ENCODE peak calls at places on chromosomes 3 and 15, in ten cellular contexts. One of them, this sample, is unnamed. For H3K4me1, the result is how much of the 10 kb centered on the place peaks cover.

GRCh38 chr3:60301142-60301541 is 950.1 kb downstream of the FHIT start:
- DNase-seq in sigmoid colon: no peak
- DNase-seq in transverse colon: no peak
- DNase-seq in A549: no peak
- DNase-seq in PC-9: no peak
- DNase-seq in mammary epithelial cell: peak
- DNase-seq in body of pancreas: no peak
- DNase-seq in uterus: no peak
- DNase-seq in fibroblast of lung: peak
- DNase-seq in H9: no peak
- DNase-seq in this sample: no peak

GRCh38 chr3:126713229-126713628 is 9.2 kb downstream of the CHCHD6 start:
- DNase-seq in H9: no peak
- DNase-seq in transverse colon: no peak
- DNase-seq in A549: no peak
- DNase-seq in body of pancreas: no peak
- DNase-seq in sigmoid colon: no peak
- DNase-seq in mammary epithelial cell: no peak
- DNase-seq in uterus: no peak
- DNase-seq in fibroblast of lung: no peak
- DNase-seq in PC-9: no peak
- DNase-seq in this sample: no peak

GRCh38 chr3:111072016-111072891 is 638 bp downstream of the NECTIN3 start:
- DNase-seq in A549: peak
- DNase-seq in H9: peak
- DNase-seq in sigmoid colon: peak
- DNase-seq in PC-9: peak
- DNase-seq in fibroblast of lung: peak
- DNase-seq in uterus: peak
- DNase-seq in body of pancreas: peak
- DNase-seq in transverse colon: peak
- DNase-seq in mammary epithelial cell: peak
- DNase-seq in this sample: no peak

GRCh38 chr15:59738676-59739075 is 49.6 kb upstream of the BNIP2 start:
- DNase-seq in H9: no peak
- DNase-seq in A549: no peak
- DNase-seq in PC-9: no peak
- DNase-seq in sigmoid colon: no peak
- DNase-seq in mammary epithelial cell: no peak
- DNase-seq in transverse colon: no peak
- DNase-seq in body of pancreas: no peak
- DNase-seq in uterus: no peak
- DNase-seq in fibroblast of lung: no peak
- DNase-seq in this sample: no peak

GRCh38 chr15:62486041-62486440 is 321.0 kb upstream of the C2CD4B start:
- DNase-seq in uterus: no peak
- DNase-seq in transverse colon: no peak
- DNase-seq in body of pancreas: no peak
- DNase-seq in sigmoid colon: no peak
- DNase-seq in fibroblast of lung: no peak
- DNase-seq in mammary epithelial cell: no peak
- DNase-seq in PC-9: no peak
- DNase-seq in A549: no peak
- DNase-seq in H9: no peak
- DNase-seq in this sample: no peak

GRCh38 chr15:43225201-43225949 is 4.6 kb upstream of the EPB42 start:
- DNase-seq in sigmoid colon: no peak
- DNase-seq in mammary epithelial cell: peak
- DNase-seq in fibroblast of lung: peak
- DNase-seq in A549: peak
- DNase-seq in uterus: peak
- DNase-seq in body of pancreas: peak
- DNase-seq in transverse colon: peak
- DNase-seq in PC-9: peak
- DNase-seq in H9: peak
- DNase-seq in this sample: peak

GRCh38 chr3:10889206-10889960 is 73.4 kb downstream of the SLC6A11 start:
- DNase-seq in PC-9: no peak
- DNase-seq in body of pancreas: no peak
- DNase-seq in sigmoid colon: no peak
- DNase-seq in fibroblast of lung: no peak
- DNase-seq in uterus: no peak
- DNase-seq in H9: no peak
- DNase-seq in A549: no peak
- DNase-seq in mammary epithelial cell: peak
- DNase-seq in transverse colon: no peak
- DNase-seq in this sample: no peak

GRCh38 chr3:135261214-135261775 is 466.2 kb downstream of the EPHB1 start:
- DNase-seq in transverse colon: no peak
- DNase-seq in body of pancreas: no peak
- DNase-seq in A549: no peak
- DNase-seq in H9: no peak
- DNase-seq in fibroblast of lung: no peak
- DNase-seq in PC-9: no peak
- DNase-seq in mammary epithelial cell: no peak
- DNase-seq in uterus: no peak
- DNase-seq in sigmoid colon: no peak
- DNase-seq in this sample: no peak

GRCh38 chr3:138974467-138974866 is 27.4 kb downstream of the FOXL2NB start:
- DNase-seq in sigmoid colon: no peak
- DNase-seq in transverse colon: no peak
- DNase-seq in fibroblast of lung: no peak
- DNase-seq in body of pancreas: no peak
- DNase-seq in mammary epithelial cell: peak
- DNase-seq in H9: no peak
- DNase-seq in uterus: no peak
- DNase-seq in A549: no peak
- DNase-seq in PC-9: no peak
- DNase-seq in this sample: no peak

GRCh38 chr3:129618186-129618820 is 11.8 kb upstream of the PLXND1 start:
- DNase-seq in H9: no peak
- DNase-seq in A549: no peak
- DNase-seq in sigmoid colon: peak
- DNase-seq in fibroblast of lung: no peak
- DNase-seq in body of pancreas: no peak
- DNase-seq in mammary epithelial cell: no peak
- DNase-seq in uterus: no peak
- DNase-seq in transverse colon: no peak
- DNase-seq in PC-9: no peak
- DNase-seq in this sample: no peak

GRCh38 chr3:103785537-103785936 is 1350.7 kb downstream of the ZPLD1 start:
- DNase-seq in transverse colon: no peak
- DNase-seq in body of pancreas: no peak
- DNase-seq in fibroblast of lung: no peak
- DNase-seq in mammary epithelial cell: no peak
- DNase-seq in sigmoid colon: no peak
- DNase-seq in uterus: no peak
- DNase-seq in PC-9: no peak
- DNase-seq in H9: no peak
- DNase-seq in A549: no peak
- DNase-seq in this sample: no peak

GRCh38 chr3:128330301-128330845 is 136.3 kb downstream of the DNAJB8 start:
- DNase-seq in PC-9: no peak
- DNase-seq in sigmoid colon: peak
- DNase-seq in transverse colon: no peak
- DNase-seq in body of pancreas: no peak
- DNase-seq in mammary epithelial cell: no peak
- DNase-seq in fibroblast of lung: no peak
- DNase-seq in H9: no peak
- DNase-seq in A549: no peak
- DNase-seq in uterus: no peak
- DNase-seq in this sample: no peak

GRCh38 chr3:55061619-55062018 is 133.8 kb upstream of the LRTM1 start:
- DNase-seq in PC-9: no peak
- DNase-seq in uterus: no peak
- DNase-seq in transverse colon: no peak
- DNase-seq in fibroblast of lung: no peak
- DNase-seq in A549: no peak
- DNase-seq in H9: no peak
- DNase-seq in body of pancreas: no peak
- DNase-seq in sigmoid colon: no peak
- DNase-seq in mammary epithelial cell: peak
- DNase-seq in this sample: no peak

GRCh38 chr15:68515371-68516095 is 63.3 kb upstream of the CORO2B start:
- DNase-seq in H9: no peak
- DNase-seq in mammary epithelial cell: no peak
- DNase-seq in PC-9: no peak
- DNase-seq in sigmoid colon: no peak
- DNase-seq in A549: no peak
- DNase-seq in transverse colon: no peak
- DNase-seq in fibroblast of lung: peak
- DNase-seq in uterus: no peak
- DNase-seq in body of pancreas: no peak
- DNase-seq in this sample: no peak

GRCh38 chr3:150409125-150409526 is 1.0 kb downstream of the TSC22D2 start:
- DNase-seq in mammary epithelial cell: no peak
- DNase-seq in body of pancreas: no peak
- DNase-seq in sigmoid colon: no peak
- DNase-seq in uterus: no peak
- DNase-seq in transverse colon: no peak
- DNase-seq in A549: no peak
- DNase-seq in PC-9: no peak
- DNase-seq in fibroblast of lung: no peak
- DNase-seq in H9: no peak
- DNase-seq in this sample: no peak
- H3K4me1 ChIP-seq in mammary epithelial cell: under half
- H3K4me1 ChIP-seq in body of pancreas: under half
- H3K4me1 ChIP-seq in sigmoid colon: under half
- H3K4me1 ChIP-seq in uterus: under half
- H3K4me1 ChIP-seq in transverse colon: under half
- H3K4me1 ChIP-seq in A549: under half
- H3K4me1 ChIP-seq in PC-9: under half
- H3K4me1 ChIP-seq in fibroblast of lung: under half
- H3K4me1 ChIP-seq in H9: under half
- H3K4me1 ChIP-seq in this sample: under half

DNA sequence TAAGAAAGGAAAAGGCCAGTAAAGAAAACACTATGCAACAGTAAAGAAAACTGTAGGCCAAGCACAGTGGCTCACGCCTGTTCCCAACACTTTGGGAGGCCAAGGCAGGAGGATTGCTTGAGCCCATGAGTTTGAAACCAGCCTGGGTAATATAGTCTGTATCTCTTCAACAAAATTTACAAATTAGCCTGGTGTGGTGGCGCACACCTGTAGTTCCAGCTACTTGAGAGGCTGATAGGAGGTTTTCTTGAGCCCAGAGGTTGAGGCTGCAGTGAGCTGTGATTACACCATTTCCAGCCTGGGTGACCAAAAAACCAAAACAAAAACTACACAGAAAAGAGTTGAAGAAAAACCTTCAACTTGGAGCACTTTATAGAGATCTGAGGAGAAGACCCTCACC is 31.8 kb downstream of the DAG1 start:
- DNase-seq in sigmoid colon: no peak
- DNase-seq in mammary epithelial cell: no peak
- DNase-seq in body of pancreas: no peak
- DNase-seq in transverse colon: no peak
- DNase-seq in PC-9: no peak
- DNase-seq in H9: no peak
- DNase-seq in A549: no peak
- DNase-seq in uterus: no peak
- DNase-seq in fibroblast of lung: no peak
- DNase-seq in this sample: no peak
- H3K27ac ChIP-seq in sigmoid colon: peak
- H3K27ac ChIP-seq in mammary epithelial cell: peak
- H3K27ac ChIP-seq in body of pancreas: no peak
- H3K27ac ChIP-seq in transverse colon: peak
- H3K27ac ChIP-seq in PC-9: no peak
- H3K27ac ChIP-seq in H9: no peak
- H3K27ac ChIP-seq in A549: peak
- H3K27ac ChIP-seq in uterus: peak
- H3K27ac ChIP-seq in fibroblast of lung: peak
- H3K27ac ChIP-seq in this sample: no peak

GRCh38 chr3:51681453-51681852 is 10.4 kb downstream of the TEX264 start:
- DNase-seq in mammary epithelial cell: peak
- DNase-seq in A549: no peak
- DNase-seq in sigmoid colon: no peak
- DNase-seq in H9: no peak
- DNase-seq in fibroblast of lung: no peak
- DNase-seq in uterus: no peak
- DNase-seq in PC-9: peak
- DNase-seq in transverse colon: peak
- DNase-seq in body of pancreas: no peak
- DNase-seq in this sample: no peak

GRCh38 chr3:51680663-51681230 is 9.7 kb downstream of the TEX264 start:
- DNase-seq in sigmoid colon: no peak
- DNase-seq in uterus: no peak
- DNase-seq in A549: no peak
- DNase-seq in fibroblast of lung: no peak
- DNase-seq in PC-9: no peak
- DNase-seq in transverse colon: no peak
- DNase-seq in H9: no peak
- DNase-seq in mammary epithelial cell: no peak
- DNase-seq in body of pancreas: no peak
- DNase-seq in this sample: no peak

GRCh38 chr3:51683566-51683965 is 12.5 kb downstream of the TEX264 start:
- DNase-seq in mammary epithelial cell: no peak
- DNase-seq in PC-9: no peak
- DNase-seq in sigmoid colon: no peak
- DNase-seq in H9: no peak
- DNase-seq in body of pancreas: no peak
- DNase-seq in fibroblast of lung: no peak
- DNase-seq in uterus: no peak
- DNase-seq in transverse colon: no peak
- DNase-seq in A549: no peak
- DNase-seq in this sample: no peak

GRCh38 chr3:51682526-51682925 is 11.5 kb downstream of the TEX264 start:
- DNase-seq in transverse colon: no peak
- DNase-seq in fibroblast of lung: no peak
- DNase-seq in H9: no peak
- DNase-seq in uterus: no peak
- DNase-seq in body of pancreas: no peak
- DNase-seq in A549: no peak
- DNase-seq in PC-9: no peak
- DNase-seq in sigmoid colon: no peak
- DNase-seq in mammary epithelial cell: no peak
- DNase-seq in this sample: no peak

DNA sequence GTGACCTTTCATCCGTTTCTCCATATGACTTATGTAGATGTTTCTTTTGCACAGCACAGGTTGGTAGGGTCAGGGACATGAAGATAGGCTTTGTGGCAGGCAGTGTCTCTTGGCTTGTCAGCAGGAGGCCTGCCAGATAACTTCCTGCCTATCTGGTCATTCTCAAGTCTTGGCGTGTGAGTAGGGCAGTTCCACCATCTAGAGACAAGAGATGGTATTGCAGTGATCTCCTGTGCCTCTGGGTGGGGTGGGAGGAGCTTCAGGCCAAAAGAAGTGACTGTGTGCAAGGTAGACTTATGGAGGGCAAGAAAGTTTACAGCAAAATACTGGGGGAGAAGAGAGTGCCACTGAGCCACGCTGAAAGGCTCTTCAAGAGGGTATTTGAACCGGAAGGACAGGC is 11.0 kb downstream of the TEX264 start:
- DNase-seq in transverse colon: peak
- DNase-seq in fibroblast of lung: peak
- DNase-seq in H9: peak
- DNase-seq in sigmoid colon: peak
- DNase-seq in mammary epithelial cell: peak
- DNase-seq in A549: peak
- DNase-seq in PC-9: peak
- DNase-seq in body of pancreas: peak
- DNase-seq in uterus: peak
- DNase-seq in this sample: peak
- H3K4me1 ChIP-seq in transverse colon: under half
- H3K4me1 ChIP-seq in fibroblast of lung: under half
- H3K4me1 ChIP-seq in H9: under half
- H3K4me1 ChIP-seq in sigmoid colon: under half
- H3K4me1 ChIP-seq in mammary epithelial cell: half or more
- H3K4me1 ChIP-seq in A549: under half
- H3K4me1 ChIP-seq in PC-9: under half
- H3K4me1 ChIP-seq in body of pancreas: under half
- H3K4me1 ChIP-seq in uterus: under half
- H3K4me1 ChIP-seq in this sample: under half

GRCh38 chr15:100593431-100593830 is 8.6 kb downstream of the LINS1 start:
- DNase-seq in body of pancreas: no peak
- DNase-seq in sigmoid colon: no peak
- DNase-seq in fibroblast of lung: no peak
- DNase-seq in A549: no peak
- DNase-seq in H9: no peak
- DNase-seq in PC-9: no peak
- DNase-seq in uterus: no peak
- DNase-seq in transverse colon: no peak
- DNase-seq in mammary epithelial cell: no peak
- DNase-seq in this sample: no peak
- H3K27ac ChIP-seq in body of pancreas: no peak
- H3K27ac ChIP-seq in sigmoid colon: no peak
- H3K27ac ChIP-seq in fibroblast of lung: no peak
- H3K27ac ChIP-seq in A549: no peak
- H3K27ac ChIP-seq in H9: no peak
- H3K27ac ChIP-seq in PC-9: no peak
- H3K27ac ChIP-seq in uterus: no peak
- H3K27ac ChIP-seq in transverse colon: no peak
- H3K27ac ChIP-seq in mammary epithelial cell: no peak
- H3K27ac ChIP-seq in this sample: no peak